ENCODE peak calls at places on chromosomes 13 and 19, in five cellular contexts. P is cardiac muscle cell, U is pancreas, O is AG04450, B is right lobe of liver. J is an unnamed sample. For H3K27me3, the result is how much of the 10 kb centered on the place peaks cover.

GRCh38 chr19:55494172-55494761 is 6.0 kb downstream of the SSC5D start:
- DNase-seq in P (no peak), B (no peak), U (peak), O (no peak), J (no peak)

GRCh38 chr19:50556236-50557008 is 11.8 kb downstream of the LRRC4B start:
- DNase-seq in U (no peak), O (peak), P (peak), B (peak), J (peak)

GRCh38 chr19:35484637-35485036 is 5.6 kb downstream of the KRTDAP start:
- DNase-seq in O (no peak), U (no peak), B (no peak), P (no peak), J (no peak)

GRCh38 chr19:53076984-53077383 is 26.2 kb downstream of the ZNF160 start:
- DNase-seq in U (no peak), P (peak), O (no peak), B (no peak), J (peak)

GRCh38 chr13:75558130-75558840 is 8.7 kb downstream of the UCHL3 start:
- DNase-seq in B (no peak), O (no peak), U (no peak), P (no peak), J (no peak)

GRCh38 chr19:17779281-17779930 is 15.5 kb upstream of the B3GNT3 start:
- DNase-seq in U (no peak), B (no peak), O (no peak), P (no peak), J (no peak)

GRCh38 chr19:6730153-6730804 is 7.1 kb downstream of the GPR108 start:
- DNase-seq in B (peak), U (peak), P (peak), O (no peak), J (no peak)

GRCh38 chr19:17339088-17339741 is 1.9 kb downstream of the GTPBP3 start:
- DNase-seq in P (no peak), U (peak), O (no peak), B (no peak), J (no peak)

GRCh38 chr13:20702530-20702929 is 969 bp upstream of the IL17D start:
- DNase-seq in O (no peak), U (no peak), P (no peak), B (no peak), J (no peak)

GRCh38 chr19:18392417-18392816 is 5.0 kb downstream of the LRRC25 start:
- DNase-seq in P (no peak), U (no peak), B (peak), O (no peak), J (no peak)

GRCh38 chr19:2261438-2262172 is 5.4 kb upstream of the JSRP1 start:
- DNase-seq in O (no peak), P (peak), B (no peak), U (no peak), J (peak)

GRCh38 chr13:96967248-96967745 is 27.0 kb downstream of the OXGR1 start:
- DNase-seq in O (no peak), P (no peak), B (no peak), U (no peak), J (peak)

GRCh38 chr13:101681834-101682233 is 229.4 kb downstream of the ITGBL1 start:
- DNase-seq in P (no peak), U (no peak), B (no peak), O (no peak), J (peak)

GRCh38 chr19:16066611-16067104 is 9.6 kb upstream of the TPM4 start:
- DNase-seq in P (no peak), U (no peak), O (no peak), B (no peak), J (peak)

GRCh38 chr19:48513289-48514122 is 1.9 kb upstream of the LMTK3 start:
- DNase-seq in B (peak), U (peak), O (no peak), P (peak), J (peak)

GRCh38 chr13:113582841-113583631 is 1.5 kb upstream of the TFDP1 start:
- DNase-seq in P (no peak), O (no peak), B (peak), U (peak), J (no peak)

GRCh38 chr19:19134687-19135158 is 3.6 kb downstream of the TMEM161A start:
- DNase-seq in O (no peak), P (peak), U (peak), B (no peak), J (no peak)

GRCh38 chr19:1385816-1386215 is 2.1 kb downstream of the NDUFS7 start:
- DNase-seq in U (peak), B (no peak), P (no peak), O (no peak), J (no peak)

GRCh38 chr13:40969169-40969901 is 49.8 kb downstream of the ELF1 start:
- DNase-seq in U (no peak), O (no peak), B (no peak), P (no peak), J (no peak)

GRCh38 chr13:111517641-111518010 is 197.2 kb downstream of the TEX29 start:
- DNase-seq in O (no peak), P (no peak), U (peak), B (no peak), J (no peak)

GRCh38 chr13:94121686-94122085 is 357.8 kb downstream of the DCT start:
- DNase-seq in P (no peak), U (no peak), B (no peak), O (peak), J (peak)

GRCh38 chr19:51598159-51598915 is 27.3 kb downstream of the ZNF175 start:
- DNase-seq in O (no peak), P (no peak), B (no peak), U (peak), J (no peak)

GRCh38 chr19:16589917-16590316 is 17.7 kb upstream of the SLC35E1 start:
- DNase-seq in B (no peak), O (no peak), U (peak), P (no peak), J (no peak)

DNA sequence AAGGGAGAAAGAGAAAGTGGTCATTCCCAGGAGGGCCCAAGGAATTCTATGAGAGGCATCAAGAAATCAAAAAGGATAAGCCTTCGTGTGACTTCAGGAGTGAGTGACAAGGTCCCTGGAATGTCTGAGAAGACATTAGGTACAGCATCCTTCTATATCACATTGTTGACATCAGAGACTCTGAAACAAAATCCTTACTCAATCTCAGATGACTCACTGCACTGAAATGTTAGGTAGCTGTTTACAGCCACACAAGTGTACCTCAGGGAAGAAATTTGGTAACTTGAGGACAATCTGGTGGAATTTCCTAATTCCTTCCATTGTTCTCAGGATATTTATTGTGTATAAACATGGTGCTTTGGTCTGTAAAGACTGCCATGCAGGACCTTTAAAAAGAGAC is 7.9 kb upstream of the LGALS14 start:
- DNase-seq in U (no peak), O (no peak), P (no peak), B (no peak), J (no peak)
- H3K27me3 ChIP-seq in U (under half), O (under half), P (under half), B (under half), J (under half)

GRCh38 chr19:33736787-33737186 is 59.9 kb upstream of the KCTD15 start:
- DNase-seq in B (no peak), P (no peak), U (no peak), O (no peak), J (no peak)
- H3K27me3 ChIP-seq in B (under half), P (under half), U (under half), O (under half), J (under half)

DNA sequence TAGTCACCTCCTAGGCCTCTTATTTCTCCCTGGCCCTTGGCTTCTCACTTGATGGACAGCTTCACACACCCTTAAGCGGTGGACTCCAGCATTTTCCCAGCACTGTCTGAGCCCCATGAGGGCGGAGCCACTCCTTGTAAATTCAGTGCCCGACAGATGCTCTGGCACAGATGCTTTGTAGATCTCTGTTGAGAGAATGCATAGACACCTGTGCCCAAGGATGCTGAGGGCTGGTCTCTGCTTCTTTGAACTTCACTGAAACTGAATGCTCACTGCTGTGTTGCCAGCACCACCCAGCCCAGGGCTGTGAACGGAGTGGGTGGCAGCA is 3.3 kb downstream of the SYCN start:
- DNase-seq in U (no peak), O (no peak), B (no peak), P (no peak), J (no peak)
- H3K27me3 ChIP-seq in U (under half), O (under half), B (under half), P (under half), J (half or more)

DNA sequence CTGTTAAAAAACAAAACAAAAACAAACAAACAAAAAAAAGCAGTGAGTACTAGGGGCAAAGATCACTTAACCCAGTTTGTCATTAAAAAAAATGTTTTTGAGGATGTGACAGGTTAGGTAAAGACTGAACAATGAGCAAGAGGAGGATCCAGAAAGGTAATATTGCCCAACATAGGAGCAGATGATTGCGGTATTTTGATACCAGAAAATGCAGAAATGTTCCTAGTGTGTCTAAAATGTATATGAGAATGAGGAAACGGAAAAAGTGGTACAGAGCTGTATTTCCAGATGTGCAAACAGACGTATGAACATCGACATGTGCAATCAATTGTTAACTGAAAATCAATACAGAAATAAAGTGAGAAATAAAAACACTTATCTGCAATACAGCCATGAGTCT is 4.9 kb upstream of the LILRA4 start:
- DNase-seq in B (no peak), P (no peak), U (no peak), O (no peak), J (no peak)
- H3K27me3 ChIP-seq in B (under half), P (under half), U (under half), O (under half), J (under half)

DNA sequence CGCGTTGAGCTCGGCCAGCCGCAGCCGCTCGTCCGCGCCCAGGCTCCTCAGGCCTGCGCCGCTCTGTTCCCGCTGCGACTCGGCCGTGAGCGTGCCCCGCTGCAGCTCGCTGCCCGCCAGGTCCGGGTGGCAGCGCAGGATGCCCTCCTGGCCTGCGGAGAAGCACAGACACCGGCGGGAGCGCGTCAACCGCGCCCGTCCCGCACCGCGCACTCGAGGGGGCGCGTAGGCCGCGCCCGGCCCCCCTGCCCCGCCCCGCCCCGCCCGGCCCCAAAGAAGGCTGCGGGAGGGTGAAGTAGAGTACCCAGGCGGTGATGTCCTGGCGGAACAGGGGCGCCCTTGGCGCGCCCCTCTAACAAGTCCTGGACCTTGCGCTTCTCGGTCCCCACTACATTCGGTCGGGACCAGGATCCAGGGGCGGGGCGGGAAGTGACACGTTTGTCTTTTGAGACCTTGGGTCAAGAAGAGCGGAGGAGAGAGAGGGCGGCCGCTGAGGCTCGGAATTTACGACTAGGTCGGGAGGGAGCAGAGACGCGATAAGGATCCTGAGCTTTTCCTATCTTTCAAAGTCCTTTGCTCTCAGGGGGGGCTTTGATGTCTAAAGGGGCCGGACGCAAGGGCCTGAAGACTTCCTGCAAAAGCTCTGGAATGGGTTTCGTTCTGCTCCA is 9.3 kb upstream of the CDX2 start:
- DNase-seq in U (peak), O (no peak), B (peak), P (no peak), J (no peak)
- H3K27me3 ChIP-seq in U (under half), O (half or more), B (under half), P (half or more), J (half or more)

DNA sequence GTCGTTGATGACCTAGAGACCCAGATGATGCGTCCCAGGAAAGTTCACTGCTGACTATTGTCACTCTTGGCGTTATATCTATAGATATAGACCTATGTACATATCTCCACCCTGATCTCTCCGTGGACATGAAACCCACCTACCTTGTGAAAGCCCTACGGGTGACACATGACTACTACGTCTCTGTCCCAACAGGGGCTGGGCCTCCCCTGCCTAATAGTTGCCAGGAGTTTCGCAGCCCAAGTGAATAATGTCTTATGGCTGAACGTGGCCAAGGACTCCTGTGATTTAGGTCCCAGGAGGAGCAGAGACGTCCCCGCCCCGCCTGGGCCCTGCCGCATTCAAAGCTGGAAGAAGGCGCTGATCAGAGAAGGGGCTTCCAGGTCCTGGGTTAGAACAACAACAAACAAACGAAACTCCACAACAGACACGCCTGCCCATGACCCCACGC is 4.9 kb upstream of the POU4F1 start:
- DNase-seq in B (no peak), P (no peak), O (no peak), U (no peak), J (no peak)
- H3K27me3 ChIP-seq in B (under half), P (half or more), O (half or more), U (under half), J (half or more)

GRCh38 chr13:25453966-25454365 is 82.2 kb downstream of the ATP8A2 start:
- DNase-seq in U (no peak), P (no peak), B (no peak), O (no peak), J (no peak)
- H3K27me3 ChIP-seq in U (under half), P (under half), B (under half), O (under half), J (under half)

GRCh38 chr13:95593462-95593861 is 40.9 kb downstream of the CLDN10 start:
- DNase-seq in B (no peak), U (no peak), O (no peak), P (no peak), J (no peak)

GRCh38 chr13:95601906-95602305 is 42.6 kb downstream of the DZIP1 start:
- DNase-seq in O (no peak), U (no peak), B (no peak), P (no peak), J (no peak)

GRCh38 chr13:95601216-95601615 is 43.3 kb downstream of the DZIP1 start:
- DNase-seq in O (no peak), B (no peak), P (no peak), U (no peak), J (no peak)

GRCh38 chr13:95596701-95597100 is 44.2 kb downstream of the CLDN10 start:
- DNase-seq in B (no peak), U (no peak), P (no peak), O (no peak), J (no peak)
- H3K27me3 ChIP-seq in B (under half), U (under half), P (under half), O (under half), J (under half)

DNA sequence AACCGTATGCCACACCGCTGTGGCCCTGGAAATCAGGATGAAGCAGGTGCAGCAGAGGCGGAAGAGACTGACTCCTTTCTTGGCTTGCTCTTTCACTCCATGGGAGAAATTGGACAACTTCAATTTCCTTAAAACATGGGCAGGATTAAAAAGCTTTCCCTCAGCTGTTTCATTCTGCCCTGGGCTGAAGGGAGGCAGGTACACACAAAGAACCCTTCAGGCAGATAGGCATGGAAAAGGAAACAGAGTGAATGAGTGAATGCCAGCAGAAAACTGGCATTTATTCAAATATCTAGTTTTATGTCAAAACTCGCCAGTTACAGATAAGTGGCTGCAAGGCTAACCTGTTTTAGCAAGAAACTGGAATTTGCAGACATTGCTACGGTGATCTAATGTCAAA is 71.0 kb upstream of the SLC15A1 start:
- DNase-seq in U (no peak), O (no peak), P (no peak), B (no peak), J (no peak)
- H3K27me3 ChIP-seq in U (under half), O (under half), P (under half), B (under half), J (under half)

DNA sequence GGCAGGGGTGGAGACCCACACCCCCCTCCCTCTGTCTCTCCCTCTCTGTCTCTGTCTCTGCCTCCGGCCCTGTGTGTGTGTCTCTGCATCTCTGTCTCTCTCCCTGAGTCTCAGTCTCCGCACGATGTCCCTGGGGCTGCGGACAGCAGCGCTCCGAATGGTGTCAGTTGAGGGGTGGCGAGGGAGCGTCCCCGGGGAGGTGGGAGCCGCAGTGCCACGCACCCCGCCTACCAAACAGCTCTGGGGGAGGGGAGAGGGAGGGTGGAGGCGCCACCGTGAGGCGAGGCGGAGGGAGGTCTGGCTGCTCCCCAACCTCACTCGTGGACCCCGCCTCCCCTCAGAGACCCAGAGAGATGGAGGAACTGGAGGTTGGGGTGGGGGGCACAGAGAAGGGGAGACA is 7.4 kb downstream of the ERFL start:
- DNase-seq in O (no peak), P (no peak), U (peak), B (no peak), J (no peak)
- H3K27me3 ChIP-seq in O (half or more), P (half or more), U (under half), B (under half), J (half or more)